ENCODE peak calls at places on chromosomes 2 and 18, in seven cellular contexts. C is sigmoid colon; U is CD8-positive, alpha-beta memory T cell; F is aorta; S is fibroblast of lung; O is tibial nerve; E is body of pancreas. D is an unnamed sample.

GRCh38 chr2:189654641-189655040 is 6.6 kb upstream of the ASNSD1 start:
- DNase-seq in C (no peak), U (no peak), F (no peak), S (peak; percentile 39), O (no peak), E (no peak), D (no peak)

GRCh38 chr2:136248242-136248641 is 130.3 kb upstream of the CXCR4 start:
- DNase-seq in C (no peak), U (no peak), F (no peak), S (peak; percentile 83), O (no peak), E (no peak), D (peak; percentile 39)

GRCh38 chr2:63440612-63441011 is 147.7 kb downstream of the WDPCP start:
- DNase-seq in C (no peak), U (no peak), F (no peak), S (peak; percentile 25), O (no peak), E (no peak), D (no peak)

GRCh38 chr2:72576861-72577260 is 249.0 kb downstream of the EXOC6B start:
- DNase-seq in C (no peak), U (no peak), F (no peak), S (peak; percentile 70), O (no peak), E (no peak), D (no peak)

GRCh38 chr2:229154381-229154780 is 116.7 kb downstream of the PID1 start:
- DNase-seq in C (no peak), U (no peak), F (no peak), S (peak; percentile 99), O (no peak), E (no peak), D (no peak)

GRCh38 chr2:3257166-3257565 is 120.5 kb downstream of the EIPR1 start:
- DNase-seq in C (no peak), U (no peak), F (no peak), S (peak; percentile 73), O (no peak), E (no peak), D (no peak)

GRCh38 chr2:36322108-36322507 is 33.5 kb upstream of the CRIM1 start:
- DNase-seq in C (no peak), U (no peak), F (no peak), S (peak; percentile 61), O (no peak), E (no peak), D (no peak)

GRCh38 chr18:73683618-73684238 is 463.9 kb downstream of the FBXO15 start:
- DNase-seq in C (no peak), U (no peak), F (no peak), S (peak; percentile 41), O (no peak), E (no peak), D (no peak)

GRCh38 chr18:74526478-74526877 is 7.8 kb upstream of the CNDP1 start:
- DNase-seq in C (no peak), U (no peak), F (no peak), S (no peak), O (no peak), E (no peak), D (no peak)

GRCh38 chr2:157698430-157698829 is 69.8 kb upstream of the ACVR1C start:
- DNase-seq in C (no peak), U (no peak), F (no peak), S (peak; percentile 47), O (no peak), E (no peak), D (peak; percentile 68)

GRCh38 chr2:3490191-3491158 is 28.9 kb downstream of the ADI1 start:
- DNase-seq in C (peak; percentile 44), U (no peak), F (no peak), S (no peak), O (no peak), E (no peak), D (no peak)

GRCh38 chr2:213199871-213200270 is 48.5 kb upstream of the IKZF2 start:
- DNase-seq in C (no peak), U (no peak), F (no peak), S (peak; percentile 16), O (no peak), E (no peak), D (no peak)

GRCh38 chr2:154533300-154533940 is 165.1 kb upstream of the KCNJ3 start:
- DNase-seq in C (no peak), U (no peak), F (no peak), S (no peak), O (no peak), E (no peak), D (no peak)

GRCh38 chr18:48454146-48454796 is 45.1 kb upstream of the ZBTB7C start:
- DNase-seq in C (no peak), U (no peak), F (no peak), S (peak; percentile 15), O (no peak), E (peak; percentile 31), D (no peak)

GRCh38 chr18:75247601-75248421 is 37.2 kb downstream of the TSHZ1 start:
- DNase-seq in C (no peak), U (no peak), F (no peak), S (peak; percentile 60), O (no peak), E (no peak), D (no peak)

GRCh38 chr2:195756218-195756941 is 99.4 kb downstream of the SLC39A10 start:
- DNase-seq in C (no peak), U (no peak), F (no peak), S (peak; percentile 45), O (no peak), E (no peak), D (no peak)

GRCh38 chr2:232088771-232089170 is 127.3 kb downstream of the DIS3L2 start:
- DNase-seq in C (no peak), U (no peak), F (no peak), S (no peak), O (no peak), E (no peak), D (no peak)

GRCh38 chr18:49647496-49648168 is 85.8 kb downstream of the LIPG start:
- DNase-seq in C (peak; percentile 41), U (no peak), F (no peak), S (peak; percentile 86), O (no peak), E (no peak), D (no peak)

GRCh38 chr2:73925033-73925704 is 1.5 kb upstream of the DGUOK start:
- DNase-seq in C (peak; percentile 45), U (no peak), F (no peak), S (no peak), O (no peak), E (no peak), D (no peak)
- H3K4me3 ChIP-seq in C (no peak overlapping the region), U (no peak overlapping the region), F (no peak overlapping the region), S (no peak overlapping the region), O (no peak overlapping the region), E (no peak overlapping the region), D (no peak overlapping the region)

GRCh38 chr2:46568212-46569009 is 89.0 kb downstream of the TMEM247 start:
- DNase-seq in C (no peak), U (no peak), F (no peak), S (no peak), O (no peak), E (no peak), D (no peak)
- H3K27ac ChIP-seq in C (peak overlapping the region; percentile 74), U (no peak overlapping the region), F (peak overlapping the region; percentile 2), S (no peak overlapping the region), O (peak overlapping the region; percentile 68), E (peak overlapping the region; percentile 73), D (peak overlapping the region; percentile 92)

DNA sequence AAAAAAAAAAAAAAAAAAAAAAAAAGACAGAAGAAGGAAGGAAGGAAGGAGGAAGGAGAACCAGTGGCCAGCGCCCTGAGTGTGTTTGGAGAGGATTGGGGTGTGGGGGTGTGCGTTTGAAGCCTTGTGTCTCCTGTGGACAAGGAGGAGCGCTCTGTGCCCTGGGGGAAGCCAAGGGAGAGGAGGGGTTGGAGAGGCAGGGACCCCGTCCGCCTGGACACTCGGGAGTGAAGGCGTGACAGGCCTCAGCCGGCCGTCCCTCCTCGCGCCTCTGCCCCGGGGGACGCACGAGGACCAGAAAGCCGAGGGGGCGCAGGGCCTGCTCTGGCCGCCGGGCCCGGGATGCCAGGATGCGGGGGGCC is 44.9 kb downstream of the SERTAD2 start:
- DNase-seq in C (peak; percentile 67), U (no peak), F (peak; percentile 58), S (no peak), O (no peak), E (no peak), D (no peak)
- H3K4me3 ChIP-seq in C (peak overlapping the region; percentile 54), U (peak overlapping the region; percentile 53), F (no peak overlapping the region), S (peak overlapping the region; percentile 8), O (peak overlapping the region; percentile 60), E (no peak overlapping the region), D (peak overlapping the region; percentile 66)

GRCh38 chr2:68182902-68183301 is 25.2 kb downstream of the PNO1 start:
- DNase-seq in C (no peak), U (no peak), F (no peak), S (no peak), O (no peak), E (no peak), D (no peak)
- H3K27ac ChIP-seq in C (no peak overlapping the region), U (no peak overlapping the region), F (no peak overlapping the region), S (no peak overlapping the region), O (no peak overlapping the region), E (no peak overlapping the region), D (no peak overlapping the region)

GRCh38 chr2:105615352-105615751 is 129.4 kb upstream of the NCK2 start:
- DNase-seq in C (no peak), U (no peak), F (no peak), S (no peak), O (no peak), E (no peak), D (no peak)
- H3K4me3 ChIP-seq in C (no peak overlapping the region), U (no peak overlapping the region), F (no peak overlapping the region), S (no peak overlapping the region), O (no peak overlapping the region), E (no peak overlapping the region), D (no peak overlapping the region)

GRCh38 chr2:58665156-58665553 is 424.0 kb upstream of the FANCL start:
- DNase-seq in C (no peak), U (no peak), F (no peak), S (no peak), O (no peak), E (no peak), D (no peak)
- H3K27ac ChIP-seq in C (no peak overlapping the region), U (no peak overlapping the region), F (no peak overlapping the region), S (no peak overlapping the region), O (no peak overlapping the region), E (no peak overlapping the region), D (no peak overlapping the region)